ENCODE peak calls at places on chromosomes 11 and 22, in five cellular contexts. G, E, I, Q and U are unnamed samples.

GRCh38 chr11:131894615-131895544 is 524.5 kb downstream of the NTM start:
- DNase-seq in I (no peak), Q (no peak), G (no peak), E (no peak), U (no peak)

GRCh38 chr22:30390974-30391691 is 3.9 kb upstream of the RNF215 start:
- DNase-seq in E (peak), I (peak), Q (no peak), G (peak), U (no peak)

GRCh38 chr22:49866646-49867045 is 13.0 kb downstream of the ZBED4 start:
- DNase-seq in E (no peak), G (no peak), I (no peak), Q (no peak), U (no peak)

GRCh38 chr11:65642014-65642671 is 4.2 kb downstream of the SIPA1 start:
- DNase-seq in Q (no peak), G (no peak), E (no peak), I (no peak), U (peak)

GRCh38 chr22:30420401-30421178 is 5.0 kb upstream of the MTFP1 start:
- DNase-seq in E (no peak), Q (peak), I (peak), G (no peak), U (no peak)

GRCh38 chr22:22810471-22810870 is 77.1 kb upstream of the IGLL5 start:
- DNase-seq in Q (no peak), G (no peak), E (no peak), I (no peak), U (no peak)

GRCh38 chr11:69637956-69638871 is 2.7 kb upstream of the CCND1 start:
- DNase-seq in G (no peak), I (peak), E (no peak), Q (no peak), U (no peak)

GRCh38 chr11:125443767-125444311 is 52.2 kb downstream of the FEZ1 start:
- DNase-seq in G (no peak), I (no peak), E (no peak), Q (no peak), U (no peak)

GRCh38 chr11:12818333-12819015 is 144.3 kb downstream of the TEAD1 start:
- DNase-seq in Q (no peak), E (no peak), G (no peak), I (peak), U (no peak)